ENCODE peak calls at places on chromosomes 2 and 18, in five cellular contexts. One of them, this sample, is unnamed.

GRCh38 chr2:179263015-179263414 is 1.6 kb downstream of the SESTD1 start:
- DNase-seq in mesendoderm: no peak
- DNase-seq in IMR-90: peak
- DNase-seq in H9: no peak
- DNase-seq in neuronal stem cell: no peak
- DNase-seq in this sample: no peak

GRCh38 chr18:39260565-39260964 is 1695.0 kb upstream of the CELF4 start:
- DNase-seq in neuronal stem cell: no peak
- DNase-seq in mesendoderm: peak
- DNase-seq in IMR-90: no peak
- DNase-seq in H9: no peak
- DNase-seq in this sample: no peak

GRCh38 chr2:112637289-112637660 is 8.5 kb upstream of the SLC20A1 start:
- DNase-seq in neuronal stem cell: no peak
- DNase-seq in mesendoderm: no peak
- DNase-seq in H9: no peak
- DNase-seq in IMR-90: no peak
- DNase-seq in this sample: no peak

GRCh38 chr2:592737-593136 is 84.5 kb downstream of the TMEM18 start:
- DNase-seq in mesendoderm: no peak
- DNase-seq in neuronal stem cell: no peak
- DNase-seq in H9: no peak
- DNase-seq in IMR-90: no peak
- DNase-seq in this sample: no peak

GRCh38 chr2:222360146-222360545 is 61.3 kb upstream of the PAX3 start:
- DNase-seq in IMR-90: no peak
- DNase-seq in mesendoderm: no peak
- DNase-seq in H9: no peak
- DNase-seq in neuronal stem cell: no peak
- DNase-seq in this sample: no peak

GRCh38 chr2:61460168-61460567 is 10.7 kb downstream of the USP34 start:
- DNase-seq in neuronal stem cell: no peak
- DNase-seq in IMR-90: peak
- DNase-seq in mesendoderm: no peak
- DNase-seq in H9: no peak
- DNase-seq in this sample: no peak

GRCh38 chr2:238667008-238667407 is 180.9 kb upstream of the TWIST2 start:
- DNase-seq in IMR-90: no peak
- DNase-seq in mesendoderm: no peak
- DNase-seq in neuronal stem cell: no peak
- DNase-seq in H9: no peak
- DNase-seq in this sample: no peak

GRCh38 chr2:28958689-28959088 is 22.4 kb upstream of the TOGARAM2 start:
- DNase-seq in IMR-90: peak
- DNase-seq in mesendoderm: peak
- DNase-seq in H9: peak
- DNase-seq in neuronal stem cell: peak
- DNase-seq in this sample: no peak

GRCh38 chr2:14678754-14679153 is 46.2 kb downstream of the LRATD1 start:
- DNase-seq in H9: no peak
- DNase-seq in IMR-90: no peak
- DNase-seq in neuronal stem cell: no peak
- DNase-seq in mesendoderm: no peak
- DNase-seq in this sample: no peak

GRCh38 chr2:85804583-85804982 is 50.8 kb downstream of the ATOH8 start:
- DNase-seq in mesendoderm: peak
- DNase-seq in H9: no peak
- DNase-seq in neuronal stem cell: no peak
- DNase-seq in IMR-90: no peak
- DNase-seq in this sample: no peak

DNA sequence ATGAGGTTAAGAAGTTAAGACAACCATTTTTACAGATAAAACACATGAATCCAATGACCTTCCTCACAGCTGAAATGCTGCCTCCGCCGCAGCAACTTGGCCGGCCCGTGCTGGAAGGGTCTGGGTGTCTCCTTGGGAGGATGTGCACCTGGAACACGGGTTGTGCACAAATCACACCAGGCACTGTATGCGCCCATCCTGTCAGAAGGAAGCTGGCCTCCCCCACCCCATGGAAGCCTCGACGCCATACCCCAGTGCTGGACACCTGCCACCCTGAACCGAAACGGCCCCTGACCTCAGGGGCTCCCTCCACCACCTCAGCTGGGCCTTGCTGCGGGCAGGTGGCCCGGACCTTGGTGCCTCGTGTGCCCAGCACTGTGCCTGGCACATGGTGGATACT is 111.8 kb downstream of the PXDN start:
- DNase-seq in H9: no peak
- DNase-seq in mesendoderm: no peak
- DNase-seq in neuronal stem cell: no peak
- DNase-seq in IMR-90: no peak
- DNase-seq in this sample: no peak
- H2AK5ac ChIP-seq in H9: no peak
- H2AK5ac ChIP-seq in mesendoderm: no peak
- H2AK5ac ChIP-seq in neuronal stem cell: no peak
- H2AK5ac ChIP-seq in IMR-90: peak
- H2AK5ac ChIP-seq in this sample: no peak

GRCh38 chr2:97663626-97663961 is 250 bp downstream of the ACTR1B start:
- DNase-seq in neuronal stem cell: peak
- DNase-seq in mesendoderm: no peak
- DNase-seq in H9: no peak
- DNase-seq in IMR-90: no peak
- DNase-seq in this sample: no peak
- H3K4ac ChIP-seq in neuronal stem cell: no peak
- H3K4ac ChIP-seq in mesendoderm: peak
- H3K4ac ChIP-seq in H9: no peak
- H3K4ac ChIP-seq in IMR-90: peak
- H3K4ac ChIP-seq in this sample: no peak

DNA sequence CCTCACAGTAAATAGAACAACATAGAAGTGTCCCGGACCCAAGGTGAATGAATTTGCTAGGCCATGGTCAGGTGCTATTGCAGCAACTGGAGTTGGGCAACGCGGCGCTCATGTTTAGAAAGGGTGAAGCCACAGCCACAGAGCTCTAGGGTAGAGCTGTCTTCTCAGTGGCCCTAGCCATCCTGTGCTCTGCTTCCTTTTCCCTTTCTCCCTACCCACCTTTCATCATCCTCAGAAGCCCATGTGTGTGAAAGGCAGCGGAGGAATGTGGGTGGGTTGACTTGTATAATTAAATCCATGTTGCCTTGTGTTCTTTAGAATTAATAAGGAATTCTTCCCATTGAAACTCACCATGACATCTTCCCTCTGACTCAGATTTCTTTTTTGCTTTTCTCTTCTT is 336.7 kb downstream of the OSR1 start:
- DNase-seq in neuronal stem cell: no peak
- DNase-seq in H9: no peak
- DNase-seq in mesendoderm: no peak
- DNase-seq in IMR-90: peak
- DNase-seq in this sample: no peak
- H2AK5ac ChIP-seq in neuronal stem cell: no peak
- H2AK5ac ChIP-seq in H9: no peak
- H2AK5ac ChIP-seq in mesendoderm: no peak
- H2AK5ac ChIP-seq in IMR-90: peak
- H2AK5ac ChIP-seq in this sample: no peak

GRCh38 chr2:42810971-42811865 is 18.8 kb upstream of the HAAO start:
- DNase-seq in IMR-90: peak
- DNase-seq in H9: peak
- DNase-seq in neuronal stem cell: peak
- DNase-seq in mesendoderm: peak
- DNase-seq in this sample: peak
- H3K4ac ChIP-seq in IMR-90: peak
- H3K4ac ChIP-seq in H9: no peak
- H3K4ac ChIP-seq in neuronal stem cell: no peak
- H3K4ac ChIP-seq in mesendoderm: peak
- H3K4ac ChIP-seq in this sample: peak

GRCh38 chr2:41924024-41924423 is 123.8 kb upstream of the PKDCC start:
- DNase-seq in neuronal stem cell: no peak
- DNase-seq in mesendoderm: no peak
- DNase-seq in IMR-90: no peak
- DNase-seq in H9: no peak
- DNase-seq in this sample: no peak

GRCh38 chr2:41927581-41928260 is 120.1 kb upstream of the PKDCC start:
- DNase-seq in mesendoderm: no peak
- DNase-seq in IMR-90: no peak
- DNase-seq in H9: no peak
- DNase-seq in neuronal stem cell: no peak
- DNase-seq in this sample: no peak

GRCh38 chr2:41928593-41928992 is 119.2 kb upstream of the PKDCC start:
- DNase-seq in IMR-90: peak
- DNase-seq in mesendoderm: no peak
- DNase-seq in neuronal stem cell: no peak
- DNase-seq in H9: no peak
- DNase-seq in this sample: no peak

GRCh38 chr2:41925009-41925408 is 122.8 kb upstream of the PKDCC start:
- DNase-seq in IMR-90: no peak
- DNase-seq in H9: no peak
- DNase-seq in mesendoderm: no peak
- DNase-seq in neuronal stem cell: no peak
- DNase-seq in this sample: no peak

GRCh38 chr2:41926614-41927580 is 120.9 kb upstream of the PKDCC start:
- DNase-seq in mesendoderm: no peak
- DNase-seq in IMR-90: no peak
- DNase-seq in H9: no peak
- DNase-seq in neuronal stem cell: no peak
- DNase-seq in this sample: no peak
- H2AK5ac ChIP-seq in mesendoderm: peak
- H2AK5ac ChIP-seq in IMR-90: peak
- H2AK5ac ChIP-seq in H9: no peak
- H2AK5ac ChIP-seq in neuronal stem cell: no peak
- H2AK5ac ChIP-seq in this sample: no peak

This sample was measured in H1.